ENCODE peak calls at places on chromosomes 7 and 10, in four cellular contexts. One of them, this sample, is unnamed.

GRCh38 chr10:124624006-124624405 is 120.2 kb downstream of the FAM53B start:
- DNase-seq in GM23248: no peak
- DNase-seq in astrocyte: no peak
- DNase-seq in IMR-90: no peak
- DNase-seq in this sample: no peak

GRCh38 chr7:93923946-93924345 is 2.4 kb downstream of the GNG11 start:
- DNase-seq in astrocyte: peak; percentile 36
- DNase-seq in GM23248: peak; percentile 48
- DNase-seq in IMR-90: peak; percentile 43
- DNase-seq in this sample: peak; percentile 55

GRCh38 chr7:95690367-95690947 is 81.9 kb upstream of the DYNC1I1 start:
- DNase-seq in GM23248: peak; percentile 60
- DNase-seq in IMR-90: peak; percentile 41
- DNase-seq in astrocyte: peak; percentile 18
- DNase-seq in this sample: peak; percentile 66

GRCh38 chr10:78764436-78764835 is 304.3 kb upstream of the ZMIZ1 start:
- DNase-seq in astrocyte: no peak
- DNase-seq in IMR-90: no peak
- DNase-seq in GM23248: no peak
- DNase-seq in this sample: no peak

GRCh38 chr7:142581341-142581740 is 167.9 kb upstream of the PRSS1 start:
- DNase-seq in IMR-90: no peak
- DNase-seq in GM23248: peak; percentile 43
- DNase-seq in astrocyte: no peak
- DNase-seq in this sample: peak; percentile 45

GRCh38 chr10:112227331-112227961 is 43.9 kb upstream of the GPAM start:
- DNase-seq in GM23248: peak; percentile 74
- DNase-seq in IMR-90: no peak
- DNase-seq in astrocyte: peak; percentile 39
- DNase-seq in this sample: peak; percentile 15

GRCh38 chr7:105638324-105638723 is 57.0 kb upstream of the EFCAB10 start:
- DNase-seq in GM23248: no peak
- DNase-seq in IMR-90: no peak
- DNase-seq in astrocyte: no peak
- DNase-seq in this sample: no peak

GRCh38 chr10:7027913-7028808 is 382.7 kb downstream of the SFMBT2 start:
- DNase-seq in GM23248: peak; percentile 45
- DNase-seq in IMR-90: peak; percentile 43
- DNase-seq in astrocyte: peak; percentile 64
- DNase-seq in this sample: peak; percentile 86

GRCh38 chr10:24988831-24989769 is 26.9 kb downstream of the ENKUR start:
- DNase-seq in GM23248: no peak
- DNase-seq in astrocyte: no peak
- DNase-seq in IMR-90: no peak
- DNase-seq in this sample: no peak

GRCh38 chr7:40923631-40924030 is 779.3 kb downstream of the INHBA start:
- DNase-seq in IMR-90: no peak
- DNase-seq in GM23248: peak; percentile 29
- DNase-seq in astrocyte: no peak
- DNase-seq in this sample: no peak

GRCh38 chr7:111650456-111650999 is 88.2 kb upstream of the IMMP2L start:
- DNase-seq in IMR-90: peak; percentile 17
- DNase-seq in astrocyte: no peak
- DNase-seq in GM23248: peak; percentile 38
- DNase-seq in this sample: peak; percentile 88

GRCh38 chr10:37263304-37263703 is 137.9 kb downstream of the ANKRD30A start:
- DNase-seq in astrocyte: no peak
- DNase-seq in GM23248: no peak
- DNase-seq in IMR-90: no peak
- DNase-seq in this sample: no peak

GRCh38 chr10:31929260-31929985 is 792 bp upstream of the ARHGAP12 start:
- DNase-seq in GM23248: peak; percentile 73
- DNase-seq in astrocyte: no peak
- DNase-seq in IMR-90: no peak
- DNase-seq in this sample: peak; percentile 41

GRCh38 chr7:111960909-111961440 is 245.2 kb downstream of the DOCK4 start:
- DNase-seq in astrocyte: no peak
- DNase-seq in GM23248: no peak
- DNase-seq in IMR-90: no peak
- DNase-seq in this sample: no peak

GRCh38 chr7:1090236-1090635 is 2.3 kb downstream of the GPER1 start:
- DNase-seq in astrocyte: no peak
- DNase-seq in GM23248: no peak
- DNase-seq in IMR-90: no peak
- DNase-seq in this sample: no peak
- H4K20me1 ChIP-seq in astrocyte: peaks cover 77% of the 10 kb centered on the region
- H4K20me1 ChIP-seq in GM23248: no peaks in the 10 kb centered on the region
- H4K20me1 ChIP-seq in IMR-90: peaks cover 11% of the 10 kb centered on the region
- H4K20me1 ChIP-seq in this sample: no peaks in the 10 kb centered on the region

GRCh38 chr7:134548877-134549276 is at the start of gene AKR1B15:
- DNase-seq in astrocyte: no peak
- DNase-seq in GM23248: peak; percentile 83
- DNase-seq in IMR-90: peak; percentile 55
- DNase-seq in this sample: no peak

GRCh38 chr7:134549366-134549765 is 456 bp downstream of the AKR1B15 start:
- DNase-seq in astrocyte: no peak
- DNase-seq in IMR-90: no peak
- DNase-seq in GM23248: no peak
- DNase-seq in this sample: no peak

GRCh38 chr7:134546903-134547737 is 1.8 kb upstream of the AKR1B15 start:
- DNase-seq in astrocyte: no peak
- DNase-seq in GM23248: no peak
- DNase-seq in IMR-90: peak; percentile 62
- DNase-seq in this sample: no peak

GRCh38 chr7:134545918-134546317 is 3.0 kb upstream of the AKR1B15 start:
- DNase-seq in IMR-90: no peak
- DNase-seq in astrocyte: no peak
- DNase-seq in GM23248: no peak
- DNase-seq in this sample: no peak

DNA sequence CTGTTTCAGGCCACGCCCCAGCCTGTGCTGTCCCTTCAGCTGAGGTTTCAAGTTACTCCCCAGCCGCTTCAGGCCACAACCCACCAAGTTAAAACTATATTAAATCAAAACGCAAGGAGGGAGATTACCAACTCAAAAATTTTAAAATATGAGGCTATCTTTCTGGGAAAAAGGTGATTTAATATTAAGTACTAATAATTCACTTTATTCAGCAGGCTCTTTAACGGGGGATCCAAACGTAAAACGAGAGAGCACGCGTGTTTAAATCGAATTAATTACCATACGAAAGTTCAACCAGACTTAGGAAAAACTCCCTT is 1.2 kb upstream of the AKR1B15 start:
- DNase-seq in IMR-90: peak; percentile 74
- DNase-seq in astrocyte: peak; percentile 65
- DNase-seq in GM23248: peak; percentile 86
- DNase-seq in this sample: peak; percentile 73
- H3K4me3 ChIP-seq in IMR-90: peak overlapping the region; percentile 55
- H3K4me3 ChIP-seq in astrocyte: peak overlapping the region; percentile 64
- H3K4me3 ChIP-seq in GM23248: peak overlapping the region; percentile 74
- H3K4me3 ChIP-seq in this sample: peak overlapping the region; percentile 42

DNA sequence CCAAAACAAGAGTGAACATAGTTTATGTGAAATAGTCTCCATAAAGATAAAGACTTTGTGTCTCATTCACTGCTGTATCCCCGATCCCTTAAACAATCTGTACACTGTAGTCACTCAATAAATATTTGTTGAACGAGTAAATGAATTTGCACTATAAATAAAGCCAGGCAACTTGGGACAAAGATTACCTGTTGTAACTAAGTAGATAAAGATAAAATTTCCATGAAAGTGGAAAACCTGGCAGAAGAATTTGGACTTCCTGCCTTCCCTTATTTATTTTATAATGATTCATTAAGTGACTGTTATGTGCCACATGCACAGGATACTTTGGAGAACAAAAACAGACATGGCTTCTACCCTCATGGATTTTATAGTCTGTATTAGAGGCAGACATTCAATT is 277.7 kb upstream of the KAT6B start:
- DNase-seq in GM23248: no peak
- DNase-seq in astrocyte: no peak
- DNase-seq in IMR-90: peak; percentile 7
- DNase-seq in this sample: no peak
- H3K4me2 ChIP-seq in GM23248: no peak overlapping the region
- H3K4me2 ChIP-seq in astrocyte: no peak overlapping the region
- H3K4me2 ChIP-seq in IMR-90: no peak overlapping the region
- H3K4me2 ChIP-seq in this sample: no peak overlapping the region

GRCh38 chr10:97757471-97757870 is 14.3 kb downstream of the SFRP5 start:
- DNase-seq in IMR-90: no peak
- DNase-seq in astrocyte: no peak
- DNase-seq in GM23248: no peak
- DNase-seq in this sample: no peak

GRCh38 chr10:97755718-97756117 is 16.1 kb downstream of the SFRP5 start:
- DNase-seq in GM23248: no peak
- DNase-seq in IMR-90: no peak
- DNase-seq in astrocyte: no peak
- DNase-seq in this sample: no peak

GRCh38 chr10:97754726-97755125 is 17.1 kb downstream of the SFRP5 start:
- DNase-seq in GM23248: no peak
- DNase-seq in astrocyte: no peak
- DNase-seq in IMR-90: no peak
- DNase-seq in this sample: no peak

GRCh38 chr10:97748116-97748515 is 11.2 kb downstream of the ZFYVE27 start:
- DNase-seq in IMR-90: no peak
- DNase-seq in astrocyte: no peak
- DNase-seq in GM23248: no peak
- DNase-seq in this sample: no peak

DNA sequence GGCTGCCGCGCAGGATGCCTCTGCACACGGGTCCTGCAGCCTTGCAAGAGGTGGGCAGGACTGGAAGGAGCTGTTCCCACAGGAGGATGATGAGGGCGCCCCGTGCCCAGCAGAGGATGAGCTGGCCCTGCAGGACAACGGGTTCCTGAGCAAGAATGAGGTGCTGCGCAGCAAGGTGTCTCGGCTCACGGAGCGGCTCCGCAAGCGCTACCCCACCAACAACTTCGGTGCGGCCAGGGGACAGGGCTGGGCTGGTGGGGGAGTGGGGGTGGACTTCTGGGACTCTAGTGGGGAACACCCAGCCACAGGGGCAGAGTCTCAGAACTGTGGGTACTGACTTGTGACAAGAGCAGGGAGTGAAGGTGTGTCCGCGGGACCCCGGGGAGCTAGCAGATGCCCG is 16.0 kb downstream of the ZFYVE27 start:
- DNase-seq in astrocyte: no peak
- DNase-seq in GM23248: no peak
- DNase-seq in IMR-90: no peak
- DNase-seq in this sample: no peak
- H4K20me1 ChIP-seq in astrocyte: peaks cover 13% of the 10 kb centered on the region
- H4K20me1 ChIP-seq in GM23248: no peaks in the 10 kb centered on the region
- H4K20me1 ChIP-seq in IMR-90: no peaks in the 10 kb centered on the region
- H4K20me1 ChIP-seq in this sample: no peaks in the 10 kb centered on the region

DNA sequence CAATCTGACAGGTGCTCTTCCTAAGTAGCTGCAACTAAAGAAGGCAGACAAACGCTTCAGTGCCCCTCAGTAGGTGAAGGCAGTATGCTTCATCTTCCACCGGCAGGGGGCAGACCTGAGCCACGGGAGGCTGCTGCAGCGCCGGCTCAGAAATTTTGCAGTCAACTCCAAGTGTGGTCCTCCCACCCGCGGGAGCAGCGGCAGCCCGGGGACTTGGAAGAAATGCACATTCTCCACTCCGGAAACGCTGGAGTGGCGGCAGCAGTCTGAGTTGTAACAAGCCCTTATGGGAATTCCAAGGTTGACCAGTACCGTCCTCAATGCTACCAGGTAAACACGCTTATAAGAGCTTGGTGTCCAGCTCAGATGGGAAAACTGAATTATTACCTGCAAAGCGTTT is 3.4 kb downstream of the IGFBP3 start:
- DNase-seq in GM23248: peak; percentile 90
- DNase-seq in IMR-90: peak; percentile 64
- DNase-seq in astrocyte: peak; percentile 41
- DNase-seq in this sample: peak; percentile 66
- H3K4me3 ChIP-seq in GM23248: peak overlapping the region; percentile 99
- H3K4me3 ChIP-seq in IMR-90: peak overlapping the region; percentile 34
- H3K4me3 ChIP-seq in astrocyte: no peak overlapping the region
- H3K4me3 ChIP-seq in this sample: no peak overlapping the region